ENCODE peak calls at places on chromosomes 6 and 20, in eight cellular contexts. L is H1, T is HCT116, D is vagina, Y is stomach, V is suprapubic skin, Z is spleen, U is HepG2. K is an unnamed sample.

GRCh38 chr6:121994936-121995335 is 404.5 kb upstream of the HSF2 start:
- DNase-seq in L (no peak), T (no peak), D (no peak), Y (no peak), V (no peak), Z (no peak), U (no peak), K (no peak)

GRCh38 chr20:51926670-51927305 is 124.5 kb upstream of the SALL4 start:
- DNase-seq in L (no peak), T (no peak), D (no peak), Y (no peak), V (no peak), Z (no peak), U (no peak), K (no peak)

GRCh38 chr20:50625986-50626677 is 65.2 kb downstream of the RIPOR3 start:
- DNase-seq in L (no peak), T (peak), D (no peak), Y (peak), V (no peak), Z (no peak), U (peak), K (peak)

GRCh38 chr6:99603421-99604160 is 3.0 kb upstream of the PRDM13 start:
- DNase-seq in L (no peak), T (no peak), D (no peak), Y (no peak), V (no peak), Z (peak), U (no peak), K (no peak)

GRCh38 chr6:122454673-122455072 is 16.9 kb downstream of the SERINC1 start:
- DNase-seq in L (no peak), T (no peak), D (no peak), Y (no peak), V (no peak), Z (no peak), U (no peak), K (no peak)

GRCh38 chr6:127023001-127023778 is 95.3 kb upstream of the RSPO3 start:
- DNase-seq in L (no peak), T (no peak), D (no peak), Y (no peak), V (no peak), Z (no peak), U (peak), K (no peak)

GRCh38 chr6:40922281-40922680 is 116.7 kb downstream of the UNC5CL start:
- DNase-seq in L (no peak), T (no peak), D (no peak), Y (no peak), V (no peak), Z (no peak), U (no peak), K (no peak)

GRCh38 chr6:138844203-138844602 is 48.3 kb downstream of the ECT2L start:
- DNase-seq in L (no peak), T (no peak), D (no peak), Y (no peak), V (no peak), Z (no peak), U (peak), K (no peak)

GRCh38 chr6:30885481-30885998 is 1.2 kb downstream of the DDR1 start:
- DNase-seq in L (no peak), T (no peak), D (no peak), Y (peak), V (no peak), Z (peak), U (peak), K (no peak)

GRCh38 chr6:29647927-29648642 is 8.8 kb upstream of the MOG start:
- DNase-seq in L (no peak), T (peak), D (no peak), Y (no peak), V (no peak), Z (no peak), U (peak), K (peak)

GRCh38 chr6:31767096-31767645 is 4.7 kb downstream of the SAPCD1 start:
- DNase-seq in L (no peak), T (no peak), D (no peak), Y (no peak), V (no peak), Z (peak), U (no peak), K (no peak)

GRCh38 chr20:17558154-17558940 is 11.5 kb upstream of the DSTN start:
- DNase-seq in L (no peak), T (peak), D (peak), Y (peak), V (no peak), Z (no peak), U (peak), K (peak)

GRCh38 chr6:92495246-92495645 is 924.1 kb downstream of the EPHA7 start:
- DNase-seq in L (no peak), T (no peak), D (no peak), Y (no peak), V (no peak), Z (no peak), U (no peak), K (no peak)

GRCh38 chr20:25314497-25315417 is 66.9 kb downstream of the PYGB start:
- DNase-seq in L (no peak), T (no peak), D (no peak), Y (peak), V (peak), Z (peak), U (no peak), K (peak)

GRCh38 chr6:53484409-53485280 is 60.3 kb downstream of the GCLC start:
- DNase-seq in L (no peak), T (peak), D (no peak), Y (peak), V (peak), Z (no peak), U (peak), K (peak)

GRCh38 chr6:34650823-34651222 is 45.7 kb downstream of the ILRUN start:
- DNase-seq in L (no peak), T (no peak), D (no peak), Y (no peak), V (no peak), Z (no peak), U (no peak), K (no peak)

DNA sequence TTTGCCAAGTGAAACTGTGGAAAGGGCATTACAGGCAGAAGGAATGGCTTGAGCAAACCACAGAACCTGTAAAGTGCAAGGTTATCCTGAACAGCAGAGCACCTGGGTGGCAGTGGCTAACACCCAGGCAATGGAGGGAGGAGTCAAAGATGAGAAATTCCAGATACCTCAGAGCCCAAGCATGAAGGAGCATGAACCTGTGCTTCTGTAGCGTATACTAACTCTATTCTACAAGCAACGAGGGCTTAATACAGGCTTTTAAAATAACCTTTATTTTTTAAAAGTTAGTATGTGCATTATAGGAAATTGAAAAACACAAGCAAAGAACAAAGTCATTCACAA is 77.0 kb downstream of the CNBD2 start:
- DNase-seq in L (no peak), T (no peak), D (no peak), Y (no peak), V (no peak), Z (no peak), U (no peak), K (no peak)
- TF ChIP-seq POLR2A in L (no peak), T (no peak), D (no peak), Y (no peak), V (no peak), Z (no peak), U (peak), K (no peak)

DNA sequence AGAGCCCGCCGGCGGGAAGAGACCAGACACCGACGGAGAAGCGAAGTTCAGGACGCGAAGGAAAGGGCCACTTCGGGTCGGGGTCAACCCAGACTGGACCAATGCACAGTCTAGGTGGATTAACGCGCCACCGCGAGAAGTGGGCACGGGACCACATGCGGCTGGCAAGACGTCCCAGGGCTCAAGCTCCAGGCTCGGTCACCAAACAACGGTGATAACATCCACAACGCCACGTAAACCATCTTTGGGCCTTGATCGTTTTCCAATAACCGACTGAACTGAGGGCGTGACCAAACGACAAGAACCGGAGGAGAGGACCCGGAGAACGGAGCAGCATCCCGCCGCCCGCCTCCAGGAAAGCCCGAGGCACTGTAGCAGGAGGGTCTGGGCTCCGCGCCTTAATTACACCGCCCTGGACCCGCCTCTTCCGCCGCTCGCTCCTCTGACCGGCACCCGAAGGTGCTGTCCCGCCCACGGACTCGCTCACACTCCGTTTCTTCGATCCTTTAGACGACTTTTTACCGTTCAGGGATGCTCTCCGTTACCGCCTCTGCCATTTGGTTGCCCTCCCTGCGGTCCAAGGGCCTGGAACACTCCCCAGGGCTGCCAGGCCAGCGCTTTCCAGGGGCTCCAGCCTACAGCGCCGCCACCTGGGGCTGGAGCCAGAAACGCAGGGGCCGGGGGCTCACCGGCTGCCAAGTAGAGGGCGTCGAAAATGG is 44.1 kb downstream of the DPPA5 start:
- DNase-seq in L (no peak), T (peak), D (no peak), Y (peak), V (no peak), Z (peak), U (no peak), K (peak)
- TF ChIP-seq POLR2AphosphoS5 in L (no peak), T (peak), D (no peak), Y (peak), V (no peak), Z (peak), U (no peak), K (peak)

GRCh38 chr20:8963330-8963729 is 105.6 kb upstream of the PLCB4 start:
- DNase-seq in L (no peak), T (no peak), D (no peak), Y (no peak), V (no peak), Z (no peak), U (no peak), K (no peak)
- TF ChIP-seq POLR2A in L (no peak), T (no peak), D (no peak), Y (no peak), V (no peak), Z (no peak), U (no peak), K (no peak)

DNA sequence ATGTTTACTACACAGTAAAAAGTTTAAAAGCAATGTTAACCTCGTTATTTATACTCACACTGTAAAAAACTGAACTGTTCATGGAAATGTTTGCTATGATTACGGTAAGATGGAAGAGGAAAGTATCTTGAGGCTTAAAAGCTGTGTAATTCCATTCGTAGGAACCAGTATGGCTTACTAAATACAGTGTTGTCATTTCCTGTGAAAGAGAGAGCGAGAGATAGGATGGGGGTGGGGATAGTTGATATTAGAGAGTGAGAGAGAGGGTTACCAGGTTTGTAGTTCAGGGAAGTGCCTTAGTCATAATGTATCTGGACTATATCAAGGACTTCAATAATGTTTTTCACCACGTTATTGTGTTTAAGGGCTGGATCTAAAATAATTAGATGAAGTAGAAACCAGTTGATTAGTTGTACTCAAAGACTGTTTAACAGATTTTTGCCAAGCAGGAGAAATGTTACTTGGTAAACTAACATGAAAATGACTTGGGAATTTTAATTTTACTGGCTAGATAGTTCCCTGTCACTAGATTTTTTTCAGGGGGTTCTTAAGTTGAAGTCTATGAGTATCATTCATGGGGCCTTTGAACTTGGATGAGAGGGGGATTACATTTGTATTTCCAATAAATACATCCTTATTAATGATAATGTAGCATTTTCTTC is 30.4 kb downstream of the AFDN start:
- DNase-seq in L (no peak), T (no peak), D (no peak), Y (no peak), V (no peak), Z (no peak), U (peak), K (no peak)
- TF ChIP-seq POLR2AphosphoS5 in L (no peak), T (no peak), D (no peak), Y (no peak), V (no peak), Z (no peak), U (no peak), K (peak)

GRCh38 chr6:7252390-7252789 is 60.6 kb downstream of the SSR1 start:
- DNase-seq in L (no peak), T (no peak), D (no peak), Y (no peak), V (no peak), Z (peak), U (no peak), K (no peak)
- TF ChIP-seq POLR2A in L (no peak), T (no peak), D (no peak), Y (no peak), V (no peak), Z (no peak), U (no peak), K (no peak)

GRCh38 chr6:108556864-108557493 is 3.7 kb upstream of the FOXO3 start:
- DNase-seq in L (no peak), T (no peak), D (no peak), Y (no peak), V (no peak), Z (no peak), U (no peak), K (no peak)
- TF ChIP-seq POLR2AphosphoS5 in L (no peak), T (no peak), D (no peak), Y (no peak), V (no peak), Z (no peak), U (no peak), K (peak)

GRCh38 chr6:10048370-10049297 is 366.2 kb downstream of the TFAP2A start:
- DNase-seq in L (no peak), T (no peak), D (no peak), Y (peak), V (no peak), Z (no peak), U (no peak), K (no peak)
- TF ChIP-seq POLR2A in L (no peak), T (no peak), D (no peak), Y (no peak), V (no peak), Z (no peak), U (no peak), K (no peak)

GRCh38 chr6:125361868-125362267 is 60.1 kb upstream of the HDDC2 start:
- DNase-seq in L (no peak), T (no peak), D (no peak), Y (no peak), V (no peak), Z (no peak), U (no peak), K (no peak)

GRCh38 chr6:125358898-125359297 is 57.1 kb upstream of the HDDC2 start:
- DNase-seq in L (no peak), T (no peak), D (no peak), Y (no peak), V (no peak), Z (no peak), U (no peak), K (no peak)

GRCh38 chr6:125363360-125364121 is 61.8 kb upstream of the HDDC2 start:
- DNase-seq in L (peak), T (no peak), D (no peak), Y (peak), V (peak), Z (peak), U (peak), K (peak)

GRCh38 chr6:125365230-125365629 is 63.5 kb upstream of the HDDC2 start:
- DNase-seq in L (no peak), T (no peak), D (no peak), Y (no peak), V (no peak), Z (no peak), U (no peak), K (no peak)

GRCh38 chr6:125363010-125363359 is 61.2 kb upstream of the HDDC2 start:
- DNase-seq in L (peak), T (no peak), D (no peak), Y (no peak), V (no peak), Z (no peak), U (peak), K (no peak)
- TF ChIP-seq POLR2AphosphoS5 in L (no peak), T (no peak), D (no peak), Y (no peak), V (no peak), Z (no peak), U (no peak), K (no peak)

DNA sequence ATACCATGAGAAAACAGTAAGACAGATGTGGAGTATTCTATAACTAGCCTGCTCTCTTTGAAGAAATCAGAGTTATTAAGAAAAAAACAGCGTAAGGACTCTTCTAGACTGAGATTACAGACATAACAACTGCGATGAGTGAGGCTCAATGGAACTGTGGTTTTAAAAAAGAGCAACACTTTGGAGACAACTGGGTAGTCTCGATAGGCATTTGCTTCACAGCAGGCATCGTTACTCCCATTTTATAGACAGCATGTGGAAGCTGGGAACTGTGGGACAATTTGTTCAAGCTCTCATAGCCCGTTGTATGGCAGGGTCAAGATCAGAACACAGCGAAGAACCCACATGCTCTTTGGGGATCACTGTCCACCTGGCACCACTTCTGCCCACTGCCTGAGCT is 4.6 kb downstream of the FKBP1A start:
- DNase-seq in L (no peak), T (no peak), D (peak), Y (no peak), V (no peak), Z (no peak), U (no peak), K (no peak)
- TF ChIP-seq POLR2A in L (no peak), T (no peak), D (no peak), Y (no peak), V (no peak), Z (no peak), U (no peak), K (no peak)

GRCh38 chr6:36118550-36119107 is 11.7 kb upstream of the MAPK13 start:
- DNase-seq in L (no peak), T (no peak), D (peak), Y (peak), V (no peak), Z (peak), U (peak), K (peak)

GRCh38 chr6:36120539-36120938 is 9.8 kb upstream of the MAPK13 start:
- DNase-seq in L (no peak), T (no peak), D (no peak), Y (peak), V (no peak), Z (peak), U (no peak), K (peak)

GRCh38 chr6:36117639-36118549 is 12.4 kb upstream of the MAPK13 start:
- DNase-seq in L (no peak), T (no peak), D (no peak), Y (no peak), V (no peak), Z (no peak), U (no peak), K (no peak)

GRCh38 chr6:36119927-36120477 is 10.3 kb upstream of the MAPK13 start:
- DNase-seq in L (no peak), T (no peak), D (no peak), Y (no peak), V (no peak), Z (no peak), U (no peak), K (peak)

DNA sequence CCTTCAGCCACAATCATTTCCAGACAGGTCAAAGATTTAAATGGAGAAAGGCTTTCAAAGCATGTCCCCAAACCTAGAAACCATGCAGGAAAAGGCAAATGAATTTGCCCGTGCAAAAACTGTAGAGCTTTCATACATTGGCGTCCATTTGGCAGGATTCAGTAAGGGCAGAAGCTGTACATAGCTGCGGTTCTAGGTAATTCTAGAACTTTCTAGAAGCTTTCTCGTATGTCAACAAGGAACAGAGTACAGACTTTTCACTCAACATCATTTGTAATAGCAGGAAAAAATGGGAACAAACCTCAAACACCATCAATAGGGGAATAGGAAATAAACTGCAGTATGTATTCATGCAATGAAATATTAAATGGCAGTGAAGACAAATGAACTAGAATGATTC is 11.1 kb upstream of the MAPK13 start:
- DNase-seq in L (no peak), T (no peak), D (no peak), Y (no peak), V (no peak), Z (no peak), U (no peak), K (no peak)
- TF ChIP-seq POLR2AphosphoS5 in L (no peak), T (no peak), D (no peak), Y (no peak), V (no peak), Z (no peak), U (no peak), K (no peak)